ENCODE peak calls at places on chromosome 13, in six cellular contexts. I is heart right ventricle, N is aorta, J is colonic mucosa, U is IMR-90, Z is Panc1. Y is an unnamed sample.

GRCh38 chr13:45838171-45838745 is 13.3 kb downstream of the SIAH3 start:
- DNase-seq in I (no peak), N (no peak), J (no peak), U (no peak), Z (no peak), Y (no peak)

GRCh38 chr13:28337196-28338045 is 157.5 kb downstream of the FLT1 start:
- DNase-seq in I (no peak), N (no peak), J (no peak), U (peak), Z (no peak), Y (no peak)

GRCh38 chr13:39767791-39768564 is 112.5 kb downstream of the COG6 start:
- DNase-seq in I (no peak), N (no peak), J (peak), U (no peak), Z (no peak), Y (no peak)

GRCh38 chr13:35631666-35632065 is 155.2 kb upstream of the MAB21L1 start:
- DNase-seq in I (no peak), N (no peak), J (no peak), U (no peak), Z (no peak), Y (no peak)

GRCh38 chr13:94254737-94255136 is 224.7 kb downstream of the DCT start:
- DNase-seq in I (no peak), N (no peak), J (no peak), U (peak), Z (no peak), Y (no peak)

GRCh38 chr13:27953671-27954405 is 15.3 kb downstream of the CDX2 start:
- DNase-seq in I (peak), N (peak), J (peak), U (peak), Z (no peak), Y (peak)

GRCh38 chr13:110549795-110550160 is 11.7 kb downstream of the RAB20 start:
- DNase-seq in I (no peak), N (no peak), J (no peak), U (no peak), Z (no peak), Y (no peak)

GRCh38 chr13:109743706-109744453 is 42.5 kb downstream of the IRS2 start:
- DNase-seq in I (no peak), N (no peak), J (peak), U (peak), Z (no peak), Y (no peak)

GRCh38 chr13:29165840-29166239 is 345.7 kb downstream of the MTUS2 start:
- DNase-seq in I (no peak), N (no peak), J (no peak), U (no peak), Z (no peak), Y (no peak)

GRCh38 chr13:32409561-32410440 is 18.1 kb downstream of the N4BP2L1 start:
- DNase-seq in I (peak), N (peak), J (no peak), U (peak), Z (no peak), Y (peak)

GRCh38 chr13:40910324-40911050 is 108.6 kb downstream of the ELF1 start:
- DNase-seq in I (no peak), N (no peak), J (no peak), U (peak), Z (no peak), Y (no peak)

GRCh38 chr13:71861769-71862168 is 5.2 kb downstream of the DACH1 start:
- DNase-seq in I (no peak), N (no peak), J (no peak), U (no peak), Z (no peak), Y (no peak)

GRCh38 chr13:79491715-79492114 is 10.8 kb downstream of the NDFIP2 start:
- DNase-seq in I (no peak), N (no peak), J (no peak), U (peak), Z (no peak), Y (no peak)
- H3K27ac ChIP-seq in I (no peak), N (no peak), J (no peak), U (no peak), Z (no peak), Y (no peak)

GRCh38 chr13:107832521-107833095 is 382.7 kb downstream of the LIG4 start:
- DNase-seq in I (no peak), N (no peak), J (no peak), U (no peak), Z (no peak), Y (no peak)

GRCh38 chr13:107835339-107836018 is 379.9 kb downstream of the LIG4 start:
- DNase-seq in I (no peak), N (no peak), J (no peak), U (peak), Z (no peak), Y (no peak)

GRCh38 chr13:107834717-107835116 is 380.6 kb downstream of the LIG4 start:
- DNase-seq in I (no peak), N (no peak), J (no peak), U (peak), Z (no peak), Y (no peak)

GRCh38 chr13:107838592-107839161 is 376.7 kb downstream of the LIG4 start:
- DNase-seq in I (no peak), N (no peak), J (no peak), U (no peak), Z (no peak), Y (no peak)

DNA sequence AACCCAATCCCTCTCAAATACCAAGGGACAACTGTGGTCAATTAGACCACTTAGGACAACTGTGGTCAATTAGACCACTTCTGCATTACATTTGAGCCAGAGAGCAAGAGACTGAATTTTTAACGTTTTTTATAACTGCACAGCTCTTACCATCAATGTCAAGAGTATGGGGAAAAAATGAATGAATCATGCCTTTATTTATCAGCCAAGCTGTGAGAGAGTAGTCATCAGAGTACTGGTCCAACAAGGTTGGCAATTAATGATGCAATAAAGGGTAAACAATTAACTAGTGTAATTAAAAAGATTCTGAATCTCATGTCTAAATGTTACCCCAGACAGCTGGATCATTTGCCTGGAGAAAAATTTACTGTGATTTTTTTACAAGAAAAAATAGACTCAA is 381.1 kb downstream of the LIG4 start:
- DNase-seq in I (no peak), N (no peak), J (no peak), U (peak), Z (no peak), Y (no peak)
- H3K4me3 ChIP-seq in I (no peak), N (no peak), J (no peak), U (no peak), Z (no peak), Y (no peak)

GRCh38 chr13:26465954-26466353 is 91.5 kb upstream of the WASF3 start:
- DNase-seq in I (no peak), N (no peak), J (no peak), U (no peak), Z (no peak), Y (no peak)

GRCh38 chr13:26465514-26465913 is 92.0 kb upstream of the WASF3 start:
- DNase-seq in I (peak), N (no peak), J (no peak), U (no peak), Z (no peak), Y (no peak)

GRCh38 chr13:26471807-26472206 is 85.7 kb upstream of the WASF3 start:
- DNase-seq in I (no peak), N (no peak), J (no peak), U (no peak), Z (no peak), Y (peak)

GRCh38 chr13:26469602-26470001 is 87.9 kb upstream of the WASF3 start:
- DNase-seq in I (no peak), N (no peak), J (no peak), U (no peak), Z (no peak), Y (no peak)

DNA sequence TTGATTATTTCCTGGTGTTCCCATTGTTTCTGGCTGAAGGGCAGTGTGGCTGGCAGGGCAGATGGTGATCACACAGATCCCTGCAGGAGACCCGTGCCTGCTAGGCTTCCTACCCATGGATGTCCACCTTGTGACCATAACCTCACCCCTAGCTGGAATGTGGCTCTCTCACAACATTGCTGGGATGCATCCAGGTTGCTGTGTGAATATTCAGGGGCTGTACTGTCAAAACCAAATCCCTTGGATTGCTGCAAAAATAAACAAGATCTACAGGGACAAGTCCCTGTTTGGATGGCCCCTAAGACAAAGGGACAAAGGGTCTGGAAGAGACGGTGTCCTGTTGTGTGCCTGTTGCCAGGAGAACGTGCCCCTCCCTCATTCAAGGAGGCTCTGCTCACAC is 89.3 kb upstream of the WASF3 start:
- DNase-seq in I (no peak), N (no peak), J (no peak), U (no peak), Z (no peak), Y (no peak)
- H3K27ac ChIP-seq in I (no peak), N (no peak), J (no peak), U (no peak), Z (no peak), Y (no peak)

GRCh38 chr13:21964686-21965085 is 293.8 kb downstream of the FGF9 start:
- DNase-seq in I (no peak), N (no peak), J (no peak), U (peak), Z (no peak), Y (no peak)

GRCh38 chr13:21967871-21968270 is 297.0 kb downstream of the FGF9 start:
- DNase-seq in I (no peak), N (no peak), J (no peak), U (peak), Z (no peak), Y (no peak)

GRCh38 chr13:21965095-21965494 is 294.2 kb downstream of the FGF9 start:
- DNase-seq in I (no peak), N (no peak), J (no peak), U (no peak), Z (no peak), Y (no peak)

GRCh38 chr13:21970172-21970571 is 299.3 kb downstream of the FGF9 start:
- DNase-seq in I (no peak), N (no peak), J (no peak), U (no peak), Z (no peak), Y (no peak)

GRCh38 chr13:21966014-21966413 is 295.1 kb downstream of the FGF9 start:
- DNase-seq in I (no peak), N (no peak), J (no peak), U (no peak), Z (no peak), Y (no peak)
- H3K4me3 ChIP-seq in I (no peak), N (no peak), J (no peak), U (no peak), Z (no peak), Y (no peak)